ENCODE peak calls at places on chromosomes 3 and 15, in four cellular contexts. F is upper lobe of right lung, U is psoas muscle, J is astrocyte. O is an unnamed sample.

GRCh38 chr3:66408458-66408857 is 92.4 kb downstream of the LRIG1 start:
- DNase-seq in F (no peak), U (no peak), J (no peak), O (no peak)

GRCh38 chr3:51970606-51971300 is 3.1 kb downstream of the ABHD14B start:
- DNase-seq in F (no peak), U (no peak), J (no peak), O (no peak)

GRCh38 chr3:123341871-123342630 is 106.8 kb downstream of the ADCY5 start:
- DNase-seq in F (peak), U (no peak), J (no peak), O (no peak)

GRCh38 chr15:90062023-90062728 is 40.1 kb downstream of the IDH2 start:
- DNase-seq in F (peak), U (no peak), J (no peak), O (no peak)

GRCh38 chr15:31360843-31361763 is 34.5 kb downstream of the KLF13 start:
- DNase-seq in F (peak), U (no peak), J (no peak), O (peak)

GRCh38 chr3:133412511-133413165 is 12.8 kb downstream of the BFSP2 start:
- DNase-seq in F (no peak), U (no peak), J (no peak), O (no peak)

GRCh38 chr3:15069441-15069840 is 4.3 kb upstream of the MRPS25 start:
- DNase-seq in F (no peak), U (no peak), J (no peak), O (no peak)

GRCh38 chr3:172596394-172596706 is 73.1 kb upstream of the TNFSF10 start:
- DNase-seq in F (no peak), U (no peak), J (no peak), O (no peak)

GRCh38 chr3:124607163-124607562 is 123.1 kb upstream of the UMPS start:
- DNase-seq in F (no peak), U (no peak), J (peak), O (no peak)

GRCh38 chr3:104070906-104071305 is 1295.8 kb upstream of the ALCAM start:
- DNase-seq in F (no peak), U (no peak), J (no peak), O (no peak)

GRCh38 chr3:42071720-42072582 is 19.2 kb upstream of the TRAK1 start:
- DNase-seq in F (no peak), U (peak), J (peak), O (no peak)

GRCh38 chr3:80051602-80051962 is 283.8 kb upstream of the ROBO1 start:
- DNase-seq in F (no peak), U (no peak), J (no peak), O (no peak)

GRCh38 chr3:10378742-10379141 is 57.8 kb upstream of the SEC13 start:
- DNase-seq in F (no peak), U (no peak), J (no peak), O (no peak)

GRCh38 chr15:38474155-38474757 is 20.3 kb downstream of the FAM98B start:
- DNase-seq in F (no peak), U (no peak), J (peak), O (peak)
- TF ChIP-seq CTCF in F (peak), U (peak), J (peak), O (peak)

DNA sequence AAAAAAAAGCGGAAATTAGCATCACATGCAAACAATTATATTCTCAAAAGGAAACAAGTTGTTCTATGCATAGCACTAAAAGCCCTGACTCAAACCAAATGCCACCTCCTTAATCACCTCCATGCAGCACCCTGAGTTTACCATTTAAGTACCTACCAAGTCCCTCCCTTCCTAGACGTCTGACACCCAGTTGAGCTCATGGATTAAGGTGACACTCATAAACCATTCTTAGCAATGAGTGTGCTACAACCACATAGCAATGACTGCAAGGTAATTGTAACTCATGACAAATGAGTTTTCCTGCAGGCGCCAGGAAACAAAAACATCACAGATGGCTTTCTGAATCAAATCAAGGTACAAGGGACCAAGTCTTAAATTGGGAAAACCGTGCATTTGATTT is 32.0 kb downstream of the WWTR1 start:
- DNase-seq in F (no peak), U (no peak), J (peak), O (no peak)
- H3K4me3 ChIP-seq in F (no peak), U (no peak), J (no peak), O (no peak)

GRCh38 chr15:41584636-41585139 is 25.7 kb downstream of the TYRO3 start:
- DNase-seq in F (no peak), U (no peak), J (no peak), O (no peak)

GRCh38 chr15:41583795-41584194 is 24.8 kb downstream of the TYRO3 start:
- DNase-seq in F (no peak), U (no peak), J (no peak), O (no peak)

GRCh38 chr15:41581110-41581509 is 22.1 kb downstream of the TYRO3 start:
- DNase-seq in F (no peak), U (no peak), J (no peak), O (no peak)

GRCh38 chr15:41585140-41586047 is 26.4 kb downstream of the TYRO3 start:
- DNase-seq in F (peak), U (peak), J (peak), O (no peak)
- TF ChIP-seq CTCF in F (no peak), U (peak), J (peak), O (peak)

DNA sequence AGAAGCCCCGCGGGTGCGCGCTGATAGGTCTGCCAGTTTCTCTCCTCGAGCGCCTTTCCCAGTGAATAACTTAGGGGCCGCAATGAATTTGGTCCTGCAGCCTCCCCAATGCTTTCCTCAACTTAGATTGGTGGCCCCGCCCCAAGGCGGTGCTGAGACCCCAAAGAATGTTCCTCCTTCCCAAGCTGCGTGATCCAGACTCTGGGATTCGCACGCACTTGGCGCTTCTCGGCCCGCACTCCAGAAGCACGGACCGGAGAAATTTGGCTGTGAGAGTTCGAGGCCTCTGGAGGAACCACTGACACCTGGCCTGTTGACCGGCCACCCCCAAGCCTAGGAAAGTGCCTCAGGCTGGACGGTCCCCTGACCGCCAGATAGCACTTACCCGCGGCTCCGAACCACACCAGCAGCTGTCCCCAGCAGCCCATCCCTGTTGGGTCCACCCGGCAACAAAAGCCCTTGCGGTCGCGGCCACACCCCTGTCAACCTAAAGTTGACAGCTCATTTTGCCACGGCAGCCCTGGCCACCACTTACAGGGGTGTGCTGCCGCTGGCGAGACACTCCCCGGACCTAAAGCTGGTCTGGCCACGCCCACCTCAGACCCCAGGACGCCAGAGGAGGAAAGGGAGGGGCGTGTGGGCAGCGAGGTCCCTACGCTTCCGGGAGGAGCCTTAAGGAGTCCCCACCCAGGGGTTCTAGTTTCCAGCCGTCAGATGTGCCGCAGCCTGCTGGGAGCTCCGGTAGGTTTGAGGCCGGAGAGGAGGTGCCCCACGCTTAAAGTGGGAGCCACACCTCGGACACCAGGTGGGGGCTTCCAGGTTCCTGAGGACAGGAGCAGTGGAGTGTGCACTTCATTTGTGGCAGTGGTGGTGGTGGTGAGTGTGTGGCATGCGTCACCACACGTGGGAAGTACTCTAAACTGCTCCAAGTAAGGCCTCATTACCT is at the start of gene LTK:
- DNase-seq in F (no peak), U (no peak), J (no peak), O (no peak)
- H3K4me3 ChIP-seq in F (peak), U (peak), J (peak), O (peak)

GRCh38 chr3:128487538-128487812 is 5.5 kb downstream of the GATA2 start:
- DNase-seq in F (no peak), U (no peak), J (no peak), O (no peak)

GRCh38 chr3:128489860-128490649 is 2.9 kb downstream of the GATA2 start:
- DNase-seq in F (peak), U (no peak), J (no peak), O (no peak)

GRCh38 chr3:128488995-128489859 is 3.8 kb downstream of the GATA2 start:
- DNase-seq in F (peak), U (peak), J (no peak), O (no peak)

GRCh38 chr3:128487813-128488635 is 5.0 kb downstream of the GATA2 start:
- DNase-seq in F (peak), U (peak), J (peak), O (no peak)

GRCh38 chr3:128488636-128488994 is 4.4 kb downstream of the GATA2 start:
- DNase-seq in F (no peak), U (no peak), J (no peak), O (no peak)
- TF ChIP-seq CTCF in F (no peak), U (no peak), J (no peak), O (no peak)

GRCh38 chr15:61201322-61201721 is 27.8 kb downstream of the RORA start:
- DNase-seq in F (no peak), U (no peak), J (no peak), O (no peak)

GRCh38 chr15:61199681-61200080 is 29.4 kb downstream of the RORA start:
- DNase-seq in F (no peak), U (no peak), J (no peak), O (no peak)

GRCh38 chr15:61206767-61207166 is 22.3 kb downstream of the RORA start:
- DNase-seq in F (no peak), U (no peak), J (no peak), O (no peak)

GRCh38 chr15:61200626-61201025 is 28.5 kb downstream of the RORA start:
- DNase-seq in F (no peak), U (no peak), J (no peak), O (no peak)

GRCh38 chr15:61205427-61205826 is 23.7 kb downstream of the RORA start:
- DNase-seq in F (no peak), U (no peak), J (peak), O (no peak)
- H3K4me3 ChIP-seq in F (peak), U (peak), J (peak), O (no peak)

GRCh38 chr3:100316656-100317069 is 17.9 kb upstream of the NIT2 start:
- DNase-seq in F (no peak), U (no peak), J (peak), O (no peak)
- TF ChIP-seq CTCF in F (peak), U (peak), J (peak), O (peak)

GRCh38 chr3:44647771-44648170 is 761 bp upstream of the ZNF35 start:
- DNase-seq in F (no peak), U (no peak), J (no peak), O (no peak)

GRCh38 chr3:44648564-44649229 is at the start of gene ZNF35:
- DNase-seq in F (peak), U (peak), J (peak), O (peak)

DNA sequence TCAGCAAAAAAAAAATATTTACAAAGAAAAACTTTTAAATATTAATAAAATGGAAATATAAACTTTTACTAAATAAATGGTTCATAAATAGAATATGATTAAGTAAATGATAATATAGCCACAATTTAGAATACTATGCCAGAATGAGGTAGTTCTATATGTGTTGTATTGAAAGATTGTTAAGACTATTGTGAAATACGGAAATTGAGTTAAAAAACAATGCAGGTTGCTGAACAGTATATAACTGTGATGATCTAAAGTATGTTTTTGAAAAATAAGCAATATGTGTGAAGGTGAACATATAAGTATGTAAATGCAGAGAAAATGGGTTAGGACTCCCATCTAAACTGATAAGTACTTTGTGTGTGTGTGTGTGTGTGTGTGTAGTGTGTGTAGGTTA is 1.2 kb downstream of the ZNF35 start:
- DNase-seq in F (no peak), U (no peak), J (no peak), O (no peak)
- H3K4me3 ChIP-seq in F (peak), U (peak), J (peak), O (no peak)

DNA sequence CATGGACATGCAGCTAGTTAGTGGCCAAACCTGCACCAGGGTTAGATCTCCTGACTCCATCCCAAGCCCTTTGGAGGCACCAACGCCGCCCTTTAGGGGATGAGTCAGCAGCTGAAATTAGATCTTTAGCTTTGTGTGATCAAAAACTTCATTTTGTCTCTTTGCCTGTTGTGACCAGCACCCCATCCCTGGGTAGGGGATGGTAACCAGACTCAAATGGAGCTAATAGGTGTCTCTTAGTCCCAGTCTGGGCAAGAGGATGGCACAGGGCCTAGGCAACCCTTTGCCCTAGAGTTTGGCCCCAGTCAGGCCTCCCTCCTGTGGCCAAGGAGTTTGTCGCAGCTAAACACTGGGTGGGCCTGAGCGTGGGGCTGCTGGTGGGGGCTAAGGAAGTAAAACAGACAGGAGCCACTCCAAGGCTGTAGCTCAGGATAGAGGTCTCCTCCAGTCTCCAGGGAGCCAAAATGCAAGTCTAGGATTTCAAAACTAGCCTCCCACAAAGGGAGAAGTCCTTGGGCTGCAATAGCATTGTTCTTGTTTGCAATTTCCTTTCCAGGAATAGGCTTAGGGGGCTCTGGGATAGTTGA is 105.1 kb downstream of the CPN2 start:
- DNase-seq in F (no peak), U (no peak), J (no peak), O (no peak)
- TF ChIP-seq CTCF in F (no peak), U (no peak), J (no peak), O (no peak)

GRCh38 chr15:92395176-92395521 is 1.5 kb downstream of the ST8SIA2 start:
- DNase-seq in F (no peak), U (no peak), J (no peak), O (no peak)
- H3K4me3 ChIP-seq in F (no peak), U (peak), J (peak), O (no peak)

O was measured in GM12864.